ENCODE peak calls at places on chromosomes 2 and 18, in five cellular contexts. B is HEK293T, N is KG1, X is T-helper 9 cell, L is SJSA1. A is an unnamed sample.

GRCh38 chr2:41937921-41938708 is 109.7 kb upstream of the PKDCC start:
- DNase-seq in X (no peak), L (peak), N (no peak), B (no peak), A (no peak)

GRCh38 chr2:72024451-72025175 is 123.0 kb downstream of the CYP26B1 start:
- DNase-seq in B (no peak), X (no peak), L (no peak), N (no peak), A (no peak)

GRCh38 chr2:61928816-61929471 is 23.5 kb downstream of the COMMD1 start:
- DNase-seq in B (no peak), L (peak), X (no peak), N (no peak), A (no peak)

GRCh38 chr18:74609535-74609934 is 11.9 kb downstream of the ZNF407 start:
- DNase-seq in N (no peak), L (peak), B (no peak), X (no peak), A (no peak)

GRCh38 chr2:147433822-147434221 is 411.0 kb upstream of the ACVR2A start:
- DNase-seq in X (no peak), B (no peak), N (no peak), L (no peak), A (no peak)

GRCh38 chr2:241926541-241927311 is 57.2 kb downstream of the RTP5 start:
- DNase-seq in B (no peak), X (no peak), L (no peak), N (no peak), A (no peak)

GRCh38 chr2:128362889-128363228 is 44.2 kb upstream of the HS6ST1 start:
- DNase-seq in B (no peak), X (no peak), N (no peak), L (peak), A (no peak)

GRCh38 chr2:174730530-174731018 is 33.7 kb downstream of the CHRNA1 start:
- DNase-seq in B (no peak), X (no peak), L (no peak), N (no peak), A (no peak)